ENCODE peak calls at places on chromosome 17, in eight cellular contexts. One of them, this sample, is unnamed.

GRCh38 chr17:28500712-28501379 is 5.3 kb upstream of the FOXN1 start:
- DNase-seq in HepG2: no peak
- DNase-seq in endothelial cell of umbilical vein: no peak
- DNase-seq in HCT116: no peak
- DNase-seq in H1: no peak
- DNase-seq in K562: peak
- DNase-seq in A549: no peak
- DNase-seq in GM12878: peak
- DNase-seq in this sample: peak

GRCh38 chr17:39212200-39212810 is 12.2 kb downstream of the RPL19 start:
- DNase-seq in HepG2: no peak
- DNase-seq in H1: no peak
- DNase-seq in GM12878: no peak
- DNase-seq in endothelial cell of umbilical vein: no peak
- DNase-seq in HCT116: no peak
- DNase-seq in K562: no peak
- DNase-seq in A549: no peak
- DNase-seq in this sample: no peak

GRCh38 chr17:63836811-63837210 is 5.7 kb downstream of the SMARCD2 start:
- DNase-seq in HepG2: no peak
- DNase-seq in H1: no peak
- DNase-seq in HCT116: no peak
- DNase-seq in A549: no peak
- DNase-seq in endothelial cell of umbilical vein: no peak
- DNase-seq in K562: no peak
- DNase-seq in GM12878: no peak
- DNase-seq in this sample: no peak

GRCh38 chr17:16491703-16492612 is at the start of gene LRRC75A:
- DNase-seq in HCT116: no peak
- DNase-seq in K562: peak
- DNase-seq in HepG2: no peak
- DNase-seq in A549: peak
- DNase-seq in H1: peak
- DNase-seq in endothelial cell of umbilical vein: peak
- DNase-seq in GM12878: no peak
- DNase-seq in this sample: peak

GRCh38 chr17:70603226-70603625 is 433.9 kb downstream of the KCNJ2 start:
- DNase-seq in HCT116: no peak
- DNase-seq in K562: no peak
- DNase-seq in A549: no peak
- DNase-seq in H1: no peak
- DNase-seq in HepG2: no peak
- DNase-seq in GM12878: no peak
- DNase-seq in endothelial cell of umbilical vein: no peak
- DNase-seq in this sample: no peak

GRCh38 chr17:58336456-58337094 is 8.0 kb upstream of the TSPOAP1 start:
- DNase-seq in K562: peak
- DNase-seq in H1: no peak
- DNase-seq in HepG2: no peak
- DNase-seq in endothelial cell of umbilical vein: no peak
- DNase-seq in A549: no peak
- DNase-seq in HCT116: no peak
- DNase-seq in GM12878: no peak
- DNase-seq in this sample: peak

GRCh38 chr17:33049781-33050414 is 58.3 kb downstream of the SPACA3 start:
- DNase-seq in endothelial cell of umbilical vein: peak
- DNase-seq in A549: peak
- DNase-seq in HepG2: peak
- DNase-seq in HCT116: peak
- DNase-seq in K562: peak
- DNase-seq in H1: peak
- DNase-seq in GM12878: no peak
- DNase-seq in this sample: peak

GRCh38 chr17:38967290-38967738 is at the start of gene FBXO47:
- DNase-seq in H1: peak
- DNase-seq in HCT116: no peak
- DNase-seq in A549: peak
- DNase-seq in GM12878: no peak
- DNase-seq in K562: peak
- DNase-seq in endothelial cell of umbilical vein: peak
- DNase-seq in HepG2: peak
- DNase-seq in this sample: no peak

GRCh38 chr17:17784599-17785264 is 52.1 kb downstream of the SREBF1 start:
- DNase-seq in HCT116: no peak
- DNase-seq in HepG2: peak
- DNase-seq in K562: peak
- DNase-seq in endothelial cell of umbilical vein: no peak
- DNase-seq in H1: no peak
- DNase-seq in GM12878: no peak
- DNase-seq in A549: peak
- DNase-seq in this sample: peak

GRCh38 chr17:3796110-3796821 is 4.7 kb downstream of the ITGAE start:
- DNase-seq in GM12878: peak
- DNase-seq in A549: no peak
- DNase-seq in K562: no peak
- DNase-seq in endothelial cell of umbilical vein: no peak
- DNase-seq in HCT116: no peak
- DNase-seq in HepG2: no peak
- DNase-seq in H1: no peak
- DNase-seq in this sample: peak

GRCh38 chr17:34254651-34255380 is at the start of gene CCL2:
- DNase-seq in HepG2: no peak
- DNase-seq in H1: peak
- DNase-seq in K562: peak
- DNase-seq in endothelial cell of umbilical vein: peak
- DNase-seq in GM12878: no peak
- DNase-seq in A549: peak
- DNase-seq in HCT116: no peak
- DNase-seq in this sample: peak

GRCh38 chr17:71753070-71753469 is 367.8 kb upstream of the SOX9 start:
- DNase-seq in A549: no peak
- DNase-seq in endothelial cell of umbilical vein: no peak
- DNase-seq in GM12878: no peak
- DNase-seq in H1: no peak
- DNase-seq in HepG2: no peak
- DNase-seq in HCT116: no peak
- DNase-seq in K562: no peak
- DNase-seq in this sample: no peak
- TF ChIP-seq MAX in A549: no peak
- TF ChIP-seq MAX in endothelial cell of umbilical vein: no peak
- TF ChIP-seq MAX in GM12878: no peak
- TF ChIP-seq MAX in H1: no peak
- TF ChIP-seq MAX in HepG2: no peak
- TF ChIP-seq MAX in HCT116: no peak
- TF ChIP-seq MAX in K562: no peak
- TF ChIP-seq MAX in this sample: no peak

DNA sequence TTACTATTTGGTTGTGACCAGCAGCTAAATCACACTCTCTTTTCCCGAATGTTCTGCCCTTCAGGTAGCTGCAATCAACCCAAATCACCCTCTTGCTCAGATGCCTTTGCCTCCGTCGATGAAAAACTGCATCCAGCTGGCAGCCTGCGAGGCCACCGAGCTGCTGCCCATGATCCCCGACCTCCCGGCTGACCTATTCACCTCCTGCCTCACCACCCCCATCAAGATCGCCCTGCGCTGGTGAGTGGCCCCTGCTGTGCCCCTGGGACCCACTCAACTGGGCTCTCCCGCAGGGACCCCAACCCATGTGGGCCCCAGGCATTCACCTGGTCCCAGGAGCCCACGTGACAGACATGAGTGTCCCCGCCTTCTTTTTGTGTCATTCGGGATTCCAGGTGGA is 209.3 kb downstream of the RPTOR start:
- DNase-seq in A549: no peak
- DNase-seq in HepG2: no peak
- DNase-seq in K562: no peak
- DNase-seq in HCT116: no peak
- DNase-seq in H1: no peak
- DNase-seq in endothelial cell of umbilical vein: no peak
- DNase-seq in GM12878: no peak
- DNase-seq in this sample: no peak
- TF ChIP-seq CTCF in A549: no peak
- TF ChIP-seq CTCF in HepG2: no peak
- TF ChIP-seq CTCF in K562: no peak
- TF ChIP-seq CTCF in HCT116: no peak
- TF ChIP-seq CTCF in H1: no peak
- TF ChIP-seq CTCF in endothelial cell of umbilical vein: no peak
- TF ChIP-seq CTCF in GM12878: no peak
- TF ChIP-seq CTCF in this sample: no peak

GRCh38 chr17:13014801-13015200 is 3.0 kb downstream of the ELAC2 start:
- DNase-seq in K562: no peak
- DNase-seq in GM12878: no peak
- DNase-seq in A549: no peak
- DNase-seq in endothelial cell of umbilical vein: no peak
- DNase-seq in HepG2: no peak
- DNase-seq in HCT116: no peak
- DNase-seq in H1: no peak
- DNase-seq in this sample: no peak

GRCh38 chr17:13016881-13017622 is 775 bp downstream of the ELAC2 start:
- DNase-seq in endothelial cell of umbilical vein: no peak
- DNase-seq in HCT116: no peak
- DNase-seq in K562: no peak
- DNase-seq in A549: peak
- DNase-seq in HepG2: peak
- DNase-seq in GM12878: no peak
- DNase-seq in H1: no peak
- DNase-seq in this sample: peak

GRCh38 chr17:13017623-13018462 is at the start of gene ELAC2:
- DNase-seq in GM12878: peak
- DNase-seq in H1: peak
- DNase-seq in HCT116: peak
- DNase-seq in K562: peak
- DNase-seq in endothelial cell of umbilical vein: peak
- DNase-seq in HepG2: peak
- DNase-seq in A549: peak
- DNase-seq in this sample: peak
- TF ChIP-seq POLR2A in GM12878: peak
- TF ChIP-seq POLR2A in H1: peak
- TF ChIP-seq POLR2A in HCT116: peak
- TF ChIP-seq POLR2A in K562: peak
- TF ChIP-seq POLR2A in endothelial cell of umbilical vein: peak
- TF ChIP-seq POLR2A in HepG2: peak
- TF ChIP-seq POLR2A in A549: peak
- TF ChIP-seq POLR2A in this sample: peak

GRCh38 chr17:41792835-41793748 is 6.6 kb upstream of the JUP start:
- DNase-seq in A549: peak
- DNase-seq in HepG2: peak
- DNase-seq in GM12878: no peak
- DNase-seq in endothelial cell of umbilical vein: peak
- DNase-seq in HCT116: peak
- DNase-seq in K562: peak
- DNase-seq in H1: no peak
- DNase-seq in this sample: peak
- TF ChIP-seq MAX in A549: peak
- TF ChIP-seq MAX in HepG2: peak
- TF ChIP-seq MAX in GM12878: no peak
- TF ChIP-seq MAX in endothelial cell of umbilical vein: no peak
- TF ChIP-seq MAX in HCT116: peak
- TF ChIP-seq MAX in K562: peak
- TF ChIP-seq MAX in H1: no peak
- TF ChIP-seq MAX in this sample: no peak

GRCh38 chr17:1758812-1759211 is 3.0 kb upstream of the SERPINF1 start:
- DNase-seq in endothelial cell of umbilical vein: no peak
- DNase-seq in HepG2: no peak
- DNase-seq in HCT116: no peak
- DNase-seq in GM12878: no peak
- DNase-seq in A549: no peak
- DNase-seq in K562: no peak
- DNase-seq in H1: no peak
- DNase-seq in this sample: no peak
- TF ChIP-seq CTCF in endothelial cell of umbilical vein: no peak
- TF ChIP-seq CTCF in HepG2: no peak
- TF ChIP-seq CTCF in HCT116: no peak
- TF ChIP-seq CTCF in GM12878: no peak
- TF ChIP-seq CTCF in A549: no peak
- TF ChIP-seq CTCF in K562: no peak
- TF ChIP-seq CTCF in H1: no peak
- TF ChIP-seq CTCF in this sample: no peak

GRCh38 chr17:4896332-4897197 is 2.8 kb upstream of the C17orf107 start:
- DNase-seq in endothelial cell of umbilical vein: no peak
- DNase-seq in K562: no peak
- DNase-seq in HepG2: no peak
- DNase-seq in A549: no peak
- DNase-seq in H1: no peak
- DNase-seq in GM12878: no peak
- DNase-seq in HCT116: no peak
- DNase-seq in this sample: no peak

GRCh38 chr17:4893272-4893671 is 6.1 kb upstream of the C17orf107 start:
- DNase-seq in GM12878: no peak
- DNase-seq in A549: no peak
- DNase-seq in HCT116: no peak
- DNase-seq in H1: no peak
- DNase-seq in HepG2: no peak
- DNase-seq in K562: no peak
- DNase-seq in endothelial cell of umbilical vein: no peak
- DNase-seq in this sample: no peak

GRCh38 chr17:4893721-4894560 is 5.4 kb upstream of the C17orf107 start:
- DNase-seq in K562: no peak
- DNase-seq in GM12878: no peak
- DNase-seq in HepG2: no peak
- DNase-seq in HCT116: no peak
- DNase-seq in A549: no peak
- DNase-seq in endothelial cell of umbilical vein: no peak
- DNase-seq in H1: no peak
- DNase-seq in this sample: no peak

GRCh38 chr17:4895676-4896331 is 3.5 kb upstream of the C17orf107 start:
- DNase-seq in HepG2: no peak
- DNase-seq in HCT116: no peak
- DNase-seq in A549: no peak
- DNase-seq in H1: peak
- DNase-seq in K562: peak
- DNase-seq in endothelial cell of umbilical vein: no peak
- DNase-seq in GM12878: no peak
- DNase-seq in this sample: no peak

DNA sequence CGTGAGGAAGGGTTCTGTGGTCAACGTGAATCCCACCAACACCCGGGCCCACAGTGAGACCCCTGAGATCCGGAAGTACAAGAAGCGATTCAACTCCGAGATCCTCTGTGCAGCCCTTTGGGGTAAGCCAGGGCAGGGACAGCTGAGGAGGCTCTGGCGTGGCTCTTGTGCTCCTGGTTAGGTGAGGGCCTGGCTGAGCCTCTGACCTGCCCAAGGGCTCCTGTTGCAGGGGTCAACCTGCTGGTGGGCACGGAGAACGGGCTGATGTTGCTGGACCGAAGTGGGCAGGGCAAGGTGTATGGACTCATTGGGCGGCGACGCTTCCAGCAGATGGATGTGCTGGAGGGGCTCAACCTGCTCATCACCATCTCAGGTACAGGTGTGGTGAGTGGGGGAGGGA is 4.2 kb upstream of the C17orf107 start:
- DNase-seq in GM12878: no peak
- DNase-seq in K562: no peak
- DNase-seq in H1: no peak
- DNase-seq in A549: no peak
- DNase-seq in endothelial cell of umbilical vein: no peak
- DNase-seq in HCT116: no peak
- DNase-seq in HepG2: no peak
- DNase-seq in this sample: no peak
- TF ChIP-seq POLR2A in GM12878: no peak
- TF ChIP-seq POLR2A in K562: no peak
- TF ChIP-seq POLR2A in H1: no peak
- TF ChIP-seq POLR2A in A549: no peak
- TF ChIP-seq POLR2A in endothelial cell of umbilical vein: no peak
- TF ChIP-seq POLR2A in HCT116: no peak
- TF ChIP-seq POLR2A in HepG2: no peak
- TF ChIP-seq POLR2A in this sample: no peak

This sample was measured in NB4.